ENCODE peak calls at places on chromosomes 1 and 21, in six cellular contexts. F, J, R, C, E and Q are unnamed samples.

GRCh38 chr1:84367219-84367618 is 31.1 kb upstream of the DNASE2B start:
- DNase-seq in F (no peak), J (no peak), R (no peak), C (no peak), E (no peak), Q (no peak)

GRCh38 chr1:245298781-245299180 is 144.0 kb downstream of the KIF26B start:
- DNase-seq in F (no peak), J (no peak), R (no peak), C (no peak), E (peak), Q (no peak)

GRCh38 chr1:167640051-167640450 is 10.0 kb downstream of the RCSD1 start:
- DNase-seq in F (no peak), J (no peak), R (no peak), C (no peak), E (no peak), Q (no peak)

GRCh38 chr1:231964241-231964640 is 337.7 kb downstream of the DISC1 start:
- DNase-seq in F (no peak), J (no peak), R (no peak), C (no peak), E (no peak), Q (no peak)

GRCh38 chr1:169325117-169325516 is 42.5 kb downstream of the NME7 start:
- DNase-seq in F (no peak), J (no peak), R (no peak), C (no peak), E (no peak), Q (no peak)

GRCh38 chr1:108813326-108813725 is 43.6 kb downstream of the AKNAD1 start:
- DNase-seq in F (no peak), J (no peak), R (no peak), C (no peak), E (no peak), Q (no peak)

GRCh38 chr1:224340711-224341384 is 10.9 kb upstream of the NVL start:
- DNase-seq in F (no peak), J (no peak), R (no peak), C (no peak), E (peak), Q (no peak)

GRCh38 chr1:47231314-47232186 is 475 bp downstream of the TAL1 start:
- DNase-seq in F (peak), J (no peak), R (peak), C (no peak), E (peak), Q (peak)

GRCh38 chr1:204073837-204074273 is 940 bp downstream of the SOX13 start:
- DNase-seq in F (no peak), J (peak), R (no peak), C (no peak), E (no peak), Q (no peak)

GRCh38 chr1:85339089-85339488 is 62.7 kb upstream of the BCL10 start:
- DNase-seq in F (peak), J (no peak), R (no peak), C (peak), E (no peak), Q (no peak)

GRCh38 chr1:109671067-109671466 is 3.2 kb downstream of the GSTM2 start:
- DNase-seq in F (peak), J (no peak), R (no peak), C (no peak), E (no peak), Q (no peak)

GRCh38 chr1:173669491-173669941 is at the start of gene ANKRD45:
- DNase-seq in F (peak), J (peak), R (no peak), C (no peak), E (peak), Q (no peak)

GRCh38 chr1:154776339-154776605 is 93.8 kb downstream of the KCNN3 start:
- DNase-seq in F (no peak), J (no peak), R (no peak), C (no peak), E (no peak), Q (no peak)

GRCh38 chr1:29171089-29171488 is 10.6 kb downstream of the SRSF4 start:
- DNase-seq in F (no peak), J (no peak), R (peak), C (no peak), E (no peak), Q (no peak)

GRCh38 chr1:6464514-6464836 is 1.5 kb downstream of the TNFRSF25 start:
- DNase-seq in F (no peak), J (no peak), R (no peak), C (peak), E (no peak), Q (peak)

GRCh38 chr1:37305841-37306240 is 168.5 kb upstream of the ZC3H12A start:
- DNase-seq in F (no peak), J (no peak), R (no peak), C (no peak), E (no peak), Q (no peak)

GRCh38 chr1:84259376-84259775 is 42.1 kb upstream of the SAMD13 start:
- DNase-seq in F (no peak), J (no peak), R (no peak), C (no peak), E (no peak), Q (no peak)

GRCh38 chr1:212182585-212182984 is 102.6 kb upstream of the PPP2R5A start:
- DNase-seq in F (no peak), J (no peak), R (no peak), C (no peak), E (no peak), Q (no peak)

GRCh38 chr1:9302745-9303524 is 10.2 kb downstream of the SPSB1 start:
- DNase-seq in F (peak), J (no peak), R (no peak), C (no peak), E (no peak), Q (no peak)

GRCh38 chr21:44017601-44018000 is 5.5 kb downstream of the TRAPPC10 start:
- DNase-seq in F (no peak), J (no peak), R (no peak), C (no peak), E (no peak), Q (peak)

GRCh38 chr1:66933887-66934700 is 9.3 kb downstream of the MIER1 start:
- DNase-seq in F (no peak), J (no peak), R (no peak), C (no peak), E (no peak), Q (no peak)

GRCh38 chr21:16427587-16428087 is 697.9 kb downstream of the USP25 start:
- DNase-seq in F (no peak), J (no peak), R (no peak), C (no peak), E (no peak), Q (no peak)

GRCh38 chr1:201656670-201657032 is 117.7 kb downstream of the NAV1 start:
- DNase-seq in F (peak), J (no peak), R (no peak), C (no peak), E (peak), Q (no peak)

GRCh38 chr1:152107984-152108898 is 7.0 kb downstream of the TCHH start:
- DNase-seq in F (peak), J (peak), R (no peak), C (no peak), E (no peak), Q (no peak)

GRCh38 chr1:6603424-6603850 is 768 bp upstream of the KLHL21 start:
- DNase-seq in F (peak), J (no peak), R (no peak), C (peak), E (no peak), Q (no peak)

GRCh38 chr1:44228218-44228617 is 14.9 kb downstream of the DMAP1 start:
- DNase-seq in F (no peak), J (no peak), R (no peak), C (no peak), E (no peak), Q (no peak)

GRCh38 chr1:71298633-71299032 is 217.8 kb upstream of the ZRANB2 start:
- DNase-seq in F (no peak), J (no peak), R (no peak), C (no peak), E (no peak), Q (no peak)

GRCh38 chr1:241918879-241919278 is 38.7 kb upstream of the BECN2 start:
- DNase-seq in F (peak), J (no peak), R (no peak), C (no peak), E (no peak), Q (no peak)

GRCh38 chr1:207824691-207825090 is 72.8 kb downstream of the CD46 start:
- DNase-seq in F (no peak), J (no peak), R (peak), C (no peak), E (no peak), Q (no peak)

GRCh38 chr1:223765719-223766340 is 53.5 kb downstream of the CAPN2 start:
- DNase-seq in F (no peak), J (no peak), R (no peak), C (peak), E (no peak), Q (no peak)

GRCh38 chr21:28193189-28193588 is 799.5 kb downstream of the LTN1 start:
- DNase-seq in F (no peak), J (no peak), R (no peak), C (no peak), E (no peak), Q (no peak)

GRCh38 chr1:93349231-93350135 is 3.8 kb downstream of the DR1 start:
- DNase-seq in F (no peak), J (no peak), R (no peak), C (peak), E (no peak), Q (no peak)
- TF ChIP-seq SMC3 in F (no peak), J (no peak), R (no peak), C (no peak), E (no peak), Q (no peak)

GRCh38 chr1:40884055-40884795 is 22.1 kb upstream of the CITED4 start:
- DNase-seq in F (no peak), J (no peak), R (no peak), C (no peak), E (peak), Q (no peak)
- TF ChIP-seq SMC3 in F (no peak), J (no peak), R (no peak), C (no peak), E (no peak), Q (no peak)

DNA sequence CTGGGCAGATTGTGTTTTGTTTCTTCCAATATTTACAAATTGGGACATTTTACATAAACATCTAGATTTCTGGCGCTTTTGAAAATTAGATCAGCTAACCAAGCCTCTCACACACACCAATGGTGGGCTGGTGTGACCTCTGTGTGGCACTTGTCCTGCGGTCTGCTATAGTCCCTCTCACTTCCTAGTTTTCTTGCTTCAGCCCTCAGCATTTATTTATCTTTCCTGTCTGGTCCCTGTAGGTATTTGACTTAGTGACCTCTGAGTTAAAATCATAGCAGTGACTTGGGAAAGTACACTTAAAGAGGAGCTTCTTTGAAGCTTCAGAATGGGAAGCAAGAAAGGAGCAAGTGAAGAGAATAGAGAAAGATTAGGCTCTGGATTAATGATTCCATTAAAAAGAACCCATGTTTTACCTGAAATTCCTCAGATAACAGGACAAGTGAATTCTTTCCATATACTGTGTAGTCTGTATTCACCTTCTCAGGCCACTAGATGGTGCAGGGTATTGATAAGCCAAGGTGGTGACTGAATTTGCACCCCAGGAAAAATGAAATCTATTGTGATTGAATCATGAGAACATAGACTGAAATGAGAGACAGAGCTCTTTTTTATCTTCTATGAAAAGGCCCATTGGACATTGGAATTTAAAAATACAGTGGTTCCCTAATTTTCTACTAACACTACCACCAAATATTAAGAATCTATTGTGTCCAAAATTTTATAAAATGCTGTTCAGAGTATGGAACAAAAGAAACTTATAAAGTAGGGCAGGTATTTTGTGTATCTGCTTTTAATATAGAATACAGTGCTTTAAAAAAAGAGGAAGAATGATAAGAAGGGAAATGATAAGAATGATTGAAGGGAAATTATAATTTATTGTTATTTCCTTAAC is 7.1 kb upstream of the DIPK1A start:
- DNase-seq in F (no peak), J (peak), R (no peak), C (peak), E (peak), Q (no peak)
- TF ChIP-seq SMC3 in F (peak), J (peak), R (peak), C (no peak), E (peak), Q (no peak)

GRCh38 chr1:226716577-226716976 is 22.5 kb downstream of the ITPKB start:
- DNase-seq in F (no peak), J (no peak), R (no peak), C (no peak), E (no peak), Q (no peak)
- TF ChIP-seq SMC3 in F (no peak), J (no peak), R (no peak), C (no peak), E (no peak), Q (no peak)

GRCh38 chr21:38720074-38720473 is 85.7 kb upstream of the ETS2 start:
- DNase-seq in F (no peak), J (no peak), R (no peak), C (no peak), E (no peak), Q (no peak)
- TF ChIP-seq SMC3 in F (no peak), J (no peak), R (no peak), C (no peak), E (no peak), Q (no peak)

DNA sequence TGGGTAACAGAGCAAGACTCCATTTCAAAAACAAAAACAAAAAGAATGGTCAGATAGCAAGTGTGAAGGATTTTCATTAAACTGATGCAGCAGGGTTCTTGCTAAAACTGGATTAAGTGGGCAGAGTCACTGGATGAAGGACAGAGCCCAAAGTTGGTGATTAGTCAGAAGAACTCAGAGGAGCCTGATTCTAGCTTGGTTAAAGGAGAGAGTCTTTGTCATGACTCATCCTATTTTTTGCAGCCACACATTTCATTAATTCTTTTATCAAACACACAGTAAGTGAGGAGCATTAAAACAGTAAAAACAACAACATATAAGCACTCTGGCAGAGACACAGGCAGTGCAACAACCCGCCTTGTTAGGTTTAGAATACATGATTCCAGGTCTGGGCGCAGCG is 56.0 kb upstream of the EDARADD start:
- DNase-seq in F (peak), J (no peak), R (no peak), C (no peak), E (no peak), Q (no peak)
- TF ChIP-seq SMC3 in F (no peak), J (no peak), R (no peak), C (no peak), E (no peak), Q (no peak)

GRCh38 chr21:45854702-45855247 is 126.8 kb upstream of the COL6A1 start:
- DNase-seq in F (peak), J (no peak), R (no peak), C (no peak), E (no peak), Q (no peak)

GRCh38 chr21:45855248-45855801 is 126.2 kb upstream of the COL6A1 start:
- DNase-seq in F (no peak), J (no peak), R (no peak), C (no peak), E (no peak), Q (no peak)

GRCh38 chr21:45856422-45856821 is 125.1 kb upstream of the COL6A1 start:
- DNase-seq in F (no peak), J (no peak), R (no peak), C (no peak), E (no peak), Q (no peak)

GRCh38 chr21:45852886-45853400 is 128.6 kb upstream of the COL6A1 start:
- DNase-seq in F (no peak), J (no peak), R (no peak), C (no peak), E (no peak), Q (no peak)

DNA sequence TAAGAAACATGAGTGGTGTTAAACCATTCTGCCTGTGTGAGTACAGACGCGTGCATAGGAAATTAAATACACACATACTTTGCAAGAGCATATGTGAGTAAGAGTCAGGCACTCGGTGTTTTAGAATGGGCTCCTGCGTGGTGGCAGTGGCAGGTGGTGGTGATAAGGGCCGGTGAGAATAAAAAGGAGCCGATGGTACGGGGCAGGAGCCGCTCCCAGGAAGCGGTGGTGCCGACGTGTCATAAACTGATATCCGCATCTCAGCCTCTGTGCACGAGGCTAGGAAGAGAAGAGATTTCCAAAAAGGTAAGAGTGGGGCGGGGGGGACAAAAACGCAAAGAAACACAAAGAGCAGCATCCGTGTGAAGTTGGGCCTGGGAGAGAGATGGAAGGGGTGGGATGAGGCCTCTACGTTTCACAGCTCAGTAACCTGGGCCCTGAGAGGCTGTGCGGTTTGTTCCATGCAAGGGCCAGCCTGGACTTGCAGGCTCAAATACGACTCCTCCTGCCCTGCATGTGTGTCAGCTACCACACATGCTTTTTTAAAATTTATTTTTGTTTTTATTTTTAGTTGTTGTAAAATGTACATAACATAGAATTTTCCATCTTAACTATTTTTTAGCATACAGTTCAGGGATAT is 127.7 kb upstream of the COL6A1 start:
- DNase-seq in F (no peak), J (no peak), R (no peak), C (no peak), E (no peak), Q (no peak)
- TF ChIP-seq SMC3 in F (no peak), J (no peak), R (no peak), C (no peak), E (no peak), Q (no peak)

DNA sequence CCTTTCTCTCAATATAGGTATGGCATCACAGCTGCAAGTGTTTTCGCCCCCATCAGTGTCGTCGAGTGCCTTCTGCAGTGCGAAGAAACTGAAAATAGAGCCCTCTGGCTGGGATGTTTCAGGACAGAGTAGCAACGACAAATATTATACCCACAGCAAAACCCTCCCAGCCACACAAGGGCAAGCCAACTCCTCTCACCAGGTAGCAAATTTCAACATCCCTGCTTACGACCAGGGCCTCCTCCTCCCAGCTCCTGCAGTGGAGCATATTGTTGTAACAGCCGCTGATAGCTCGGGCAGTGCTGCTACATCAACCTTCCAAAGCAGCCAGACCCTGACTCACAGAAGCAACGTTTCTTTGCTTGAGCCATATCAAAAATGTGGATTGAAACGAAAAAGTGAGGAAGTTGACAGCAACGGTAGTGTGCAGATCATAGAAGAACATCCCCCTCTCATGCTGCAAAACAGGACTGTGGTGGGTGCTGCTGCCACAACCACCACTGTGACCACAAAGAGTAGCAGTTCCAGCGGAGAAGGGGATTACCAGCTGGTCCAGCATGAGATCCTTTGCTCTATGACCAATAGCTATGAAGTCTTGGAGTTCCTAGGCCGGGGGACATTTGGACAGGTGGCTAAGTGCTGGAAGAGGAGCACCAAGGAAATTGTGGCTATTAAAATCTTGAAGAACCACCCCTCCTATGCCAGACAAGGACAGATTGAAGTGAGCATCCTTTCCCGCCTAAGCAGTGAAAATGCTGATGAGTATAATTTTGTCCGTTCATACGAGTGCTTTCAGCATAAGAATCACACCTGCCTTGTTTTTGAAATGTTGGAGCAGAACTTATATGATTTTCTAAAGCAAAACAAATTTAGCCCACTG is 11.5 kb downstream of the HIPK1 start:
- DNase-seq in F (no peak), J (no peak), R (no peak), C (no peak), E (no peak), Q (no peak)
- TF ChIP-seq SMC3 in F (no peak), J (no peak), R (no peak), C (no peak), E (no peak), Q (no peak)